ENCODE peak calls at places on chromosomes 13 and 19, in four cellular contexts. One of them, this sample, is unnamed.

GRCh38 chr19:12774588-12775555 is at the start of gene HOOK2:
- DNase-seq in cardiac fibroblast: no peak
- DNase-seq in kidney: peak
- DNase-seq in transverse colon: peak
- DNase-seq in this sample: no peak

GRCh38 chr13:33757713-33758112 is 60.2 kb upstream of the RFC3 start:
- DNase-seq in cardiac fibroblast: no peak
- DNase-seq in kidney: no peak
- DNase-seq in transverse colon: no peak
- DNase-seq in this sample: no peak

GRCh38 chr13:36098080-36098479 is 33.1 kb downstream of the DCLK1 start:
- DNase-seq in cardiac fibroblast: no peak
- DNase-seq in kidney: no peak
- DNase-seq in transverse colon: no peak
- DNase-seq in this sample: no peak

GRCh38 chr19:47447470-47448359 is 24.0 kb downstream of the SLC8A2 start:
- DNase-seq in cardiac fibroblast: peak
- DNase-seq in kidney: peak
- DNase-seq in transverse colon: peak
- DNase-seq in this sample: no peak

GRCh38 chr13:87999141-87999765 is 328.1 kb downstream of the SLITRK5 start:
- DNase-seq in cardiac fibroblast: peak
- DNase-seq in kidney: no peak
- DNase-seq in transverse colon: no peak
- DNase-seq in this sample: peak

GRCh38 chr19:9306443-9306842 is 3.2 kb downstream of the ZNF699 start:
- DNase-seq in cardiac fibroblast: peak
- DNase-seq in kidney: no peak
- DNase-seq in transverse colon: no peak
- DNase-seq in this sample: peak

GRCh38 chr19:57934820-57935665 is at the start of gene ZNF418:
- DNase-seq in cardiac fibroblast: peak
- DNase-seq in kidney: peak
- DNase-seq in transverse colon: peak
- DNase-seq in this sample: peak

GRCh38 chr19:46225558-46226004 is 4.0 kb upstream of the IGFL1 start:
- DNase-seq in cardiac fibroblast: peak
- DNase-seq in kidney: no peak
- DNase-seq in transverse colon: no peak
- DNase-seq in this sample: peak

GRCh38 chr13:91154553-91154952 is 192.9 kb upstream of the MIR17HG start:
- DNase-seq in cardiac fibroblast: no peak
- DNase-seq in kidney: no peak
- DNase-seq in transverse colon: no peak
- DNase-seq in this sample: no peak

GRCh38 chr19:36421749-36422481 is 3.5 kb upstream of the ZFP82 start:
- DNase-seq in cardiac fibroblast: no peak
- DNase-seq in kidney: no peak
- DNase-seq in transverse colon: no peak
- DNase-seq in this sample: no peak

GRCh38 chr13:104043184-104043583 is 977.0 kb upstream of the SLC10A2 start:
- DNase-seq in cardiac fibroblast: no peak
- DNase-seq in kidney: no peak
- DNase-seq in transverse colon: no peak
- DNase-seq in this sample: no peak

GRCh38 chr13:95304446-95304845 is 3.2 kb upstream of the ABCC4 start:
- DNase-seq in cardiac fibroblast: no peak
- DNase-seq in kidney: no peak
- DNase-seq in transverse colon: no peak
- DNase-seq in this sample: no peak

GRCh38 chr13:51922771-51923480 is 61.2 kb downstream of the CCDC70 start:
- DNase-seq in cardiac fibroblast: no peak
- DNase-seq in kidney: no peak
- DNase-seq in transverse colon: no peak
- DNase-seq in this sample: no peak

GRCh38 chr13:42561752-42562467 is 12.0 kb upstream of the TNFSF11 start:
- DNase-seq in cardiac fibroblast: no peak
- DNase-seq in kidney: no peak
- DNase-seq in transverse colon: no peak
- DNase-seq in this sample: no peak

GRCh38 chr19:47369923-47370625 is 21.0 kb downstream of the DHX34 start:
- DNase-seq in cardiac fibroblast: peak
- DNase-seq in kidney: no peak
- DNase-seq in transverse colon: no peak
- DNase-seq in this sample: no peak

GRCh38 chr19:56294557-56294956 is 20.1 kb downstream of the ZSCAN5A start:
- DNase-seq in cardiac fibroblast: no peak
- DNase-seq in kidney: no peak
- DNase-seq in transverse colon: no peak
- DNase-seq in this sample: no peak

GRCh38 chr13:112933649-112934048 is 35.4 kb upstream of the MCF2L start:
- DNase-seq in cardiac fibroblast: no peak
- DNase-seq in kidney: no peak
- DNase-seq in transverse colon: no peak
- DNase-seq in this sample: no peak

GRCh38 chr19:890831-891230 is 2.2 kb downstream of the MED16 start:
- DNase-seq in cardiac fibroblast: no peak
- DNase-seq in kidney: peak
- DNase-seq in transverse colon: no peak
- DNase-seq in this sample: no peak

GRCh38 chr13:45820106-45820838 is 31.3 kb downstream of the SIAH3 start:
- DNase-seq in cardiac fibroblast: no peak
- DNase-seq in kidney: no peak
- DNase-seq in transverse colon: no peak
- DNase-seq in this sample: no peak

GRCh38 chr19:40005670-40006272 is 8.9 kb downstream of the ZNF546 start:
- DNase-seq in cardiac fibroblast: no peak
- DNase-seq in kidney: no peak
- DNase-seq in transverse colon: no peak
- DNase-seq in this sample: no peak

GRCh38 chr13:18628428-18628827 is 553.2 kb downstream of the TUBA3C start:
- DNase-seq in cardiac fibroblast: no peak
- DNase-seq in kidney: no peak
- DNase-seq in transverse colon: no peak
- DNase-seq in this sample: no peak

GRCh38 chr19:14565298-14565679 is 6.6 kb downstream of the NDUFB7 start:
- DNase-seq in cardiac fibroblast: no peak
- DNase-seq in kidney: no peak
- DNase-seq in transverse colon: no peak
- DNase-seq in this sample: no peak

GRCh38 chr13:44312131-44312530 is 61.5 kb upstream of the SERP2 start:
- DNase-seq in cardiac fibroblast: no peak
- DNase-seq in kidney: no peak
- DNase-seq in transverse colon: no peak
- DNase-seq in this sample: no peak

GRCh38 chr13:44311011-44311481 is 62.6 kb upstream of the SERP2 start:
- DNase-seq in cardiac fibroblast: peak
- DNase-seq in kidney: no peak
- DNase-seq in transverse colon: no peak
- DNase-seq in this sample: no peak

GRCh38 chr13:44309771-44310767 is 63.6 kb upstream of the SERP2 start:
- DNase-seq in cardiac fibroblast: peak
- DNase-seq in kidney: no peak
- DNase-seq in transverse colon: peak
- DNase-seq in this sample: no peak

GRCh38 chr13:44313674-44314073 is 60.0 kb upstream of the SERP2 start:
- DNase-seq in cardiac fibroblast: peak
- DNase-seq in kidney: no peak
- DNase-seq in transverse colon: no peak
- DNase-seq in this sample: no peak

DNA sequence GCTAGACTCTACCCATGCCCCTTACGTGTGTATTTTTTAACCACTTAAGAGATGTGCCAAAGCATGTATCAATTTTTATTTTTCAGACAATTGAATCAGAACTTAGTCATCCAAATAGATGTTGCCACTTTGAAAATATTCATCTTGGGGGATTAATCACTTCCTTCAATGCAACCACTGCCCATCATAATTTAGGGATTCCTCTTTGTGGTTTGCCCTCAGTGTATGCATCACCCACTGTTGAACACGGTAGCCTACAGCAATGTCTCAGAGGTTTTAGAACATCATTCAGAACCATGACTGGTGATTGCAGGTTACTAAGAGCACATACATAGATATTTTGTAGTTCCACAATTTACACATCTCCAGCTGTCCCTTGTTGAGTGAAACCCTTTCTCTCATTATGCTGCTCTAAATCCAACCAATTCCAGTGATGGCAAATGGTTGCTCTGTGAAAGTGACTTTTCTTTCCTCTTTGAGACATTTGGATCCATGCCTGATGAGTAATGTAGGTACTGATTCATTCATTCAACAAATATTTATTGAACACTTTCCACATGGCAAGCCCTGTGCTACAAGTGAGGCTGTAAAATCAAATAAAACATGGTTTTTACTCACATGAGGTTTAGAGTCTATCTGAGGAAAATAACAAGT is 60.6 kb upstream of the SERP2 start:
- DNase-seq in cardiac fibroblast: peak
- DNase-seq in kidney: no peak
- DNase-seq in transverse colon: no peak
- DNase-seq in this sample: peak
- H3K4me3 ChIP-seq in cardiac fibroblast: no peak
- H3K4me3 ChIP-seq in kidney: no peak
- H3K4me3 ChIP-seq in transverse colon: no peak
- H3K4me3 ChIP-seq in this sample: no peak

GRCh38 chr19:18999016-18999758 is 34.1 kb downstream of the SUGP2 start:
- DNase-seq in cardiac fibroblast: peak
- DNase-seq in kidney: no peak
- DNase-seq in transverse colon: no peak
- DNase-seq in this sample: peak

GRCh38 chr19:18996351-18996750 is 37.0 kb downstream of the SUGP2 start:
- DNase-seq in cardiac fibroblast: no peak
- DNase-seq in kidney: no peak
- DNase-seq in transverse colon: no peak
- DNase-seq in this sample: no peak

GRCh38 chr19:18996796-18997394 is 36.4 kb downstream of the SUGP2 start:
- DNase-seq in cardiac fibroblast: no peak
- DNase-seq in kidney: no peak
- DNase-seq in transverse colon: no peak
- DNase-seq in this sample: no peak

GRCh38 chr19:18998276-18998675 is 35.0 kb downstream of the SUGP2 start:
- DNase-seq in cardiac fibroblast: no peak
- DNase-seq in kidney: no peak
- DNase-seq in transverse colon: no peak
- DNase-seq in this sample: no peak

GRCh38 chr19:18999896-19000620 is 33.3 kb downstream of the SUGP2 start:
- DNase-seq in cardiac fibroblast: peak
- DNase-seq in kidney: no peak
- DNase-seq in transverse colon: no peak
- DNase-seq in this sample: no peak
- TF ChIP-seq CTCF in cardiac fibroblast: peak
- TF ChIP-seq CTCF in kidney: peak
- TF ChIP-seq CTCF in transverse colon: no peak
- TF ChIP-seq CTCF in this sample: peak

DNA sequence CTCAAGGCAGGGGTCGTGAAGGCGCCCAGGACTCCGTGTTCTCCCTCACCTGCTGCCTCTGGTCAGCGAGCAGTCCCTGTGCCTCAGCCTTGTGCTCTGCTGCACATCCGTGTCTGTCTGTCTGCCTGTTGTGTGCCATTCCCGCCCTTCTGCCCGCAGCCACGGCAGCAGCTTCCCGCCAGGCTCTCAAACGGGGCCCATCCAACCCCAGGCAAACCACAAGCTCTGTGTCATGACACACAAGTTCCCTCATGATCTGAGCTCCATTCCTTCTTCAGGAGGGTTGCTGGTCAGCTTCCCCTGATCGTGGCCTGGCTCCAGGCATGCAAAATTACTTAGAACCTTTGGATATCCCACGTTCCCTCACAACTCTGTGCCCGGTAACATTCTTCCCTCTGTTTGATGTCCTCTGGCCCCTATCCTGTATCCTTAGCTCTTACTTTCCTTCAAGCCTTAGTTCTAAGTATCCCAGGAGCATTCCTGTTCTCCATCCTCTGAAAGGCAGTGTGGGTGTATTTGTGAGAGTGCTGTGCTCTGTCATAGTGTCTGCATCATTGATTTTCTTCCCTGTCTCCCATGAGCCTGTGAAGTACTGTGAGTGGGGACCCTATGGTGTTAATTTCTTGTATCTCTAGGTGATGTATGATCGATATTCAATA is 3.2 kb downstream of the GPR183 start:
- DNase-seq in cardiac fibroblast: no peak
- DNase-seq in kidney: no peak
- DNase-seq in transverse colon: peak
- DNase-seq in this sample: no peak
- H3K4me3 ChIP-seq in cardiac fibroblast: no peak
- H3K4me3 ChIP-seq in kidney: no peak
- H3K4me3 ChIP-seq in transverse colon: no peak
- H3K4me3 ChIP-seq in this sample: no peak

GRCh38 chr19:11256189-11256588 is 6.1 kb downstream of the DOCK6 start:
- DNase-seq in cardiac fibroblast: peak
- DNase-seq in kidney: peak
- DNase-seq in transverse colon: no peak
- DNase-seq in this sample: no peak

GRCh38 chr19:11251650-11252314 is 10.5 kb downstream of the DOCK6 start:
- DNase-seq in cardiac fibroblast: no peak
- DNase-seq in kidney: no peak
- DNase-seq in transverse colon: no peak
- DNase-seq in this sample: no peak

GRCh38 chr19:11257827-11258380 is 4.4 kb downstream of the DOCK6 start:
- DNase-seq in cardiac fibroblast: no peak
- DNase-seq in kidney: no peak
- DNase-seq in transverse colon: no peak
- DNase-seq in this sample: no peak

GRCh38 chr19:11252665-11253355 is 9.5 kb downstream of the DOCK6 start:
- DNase-seq in cardiac fibroblast: no peak
- DNase-seq in kidney: no peak
- DNase-seq in transverse colon: no peak
- DNase-seq in this sample: no peak

DNA sequence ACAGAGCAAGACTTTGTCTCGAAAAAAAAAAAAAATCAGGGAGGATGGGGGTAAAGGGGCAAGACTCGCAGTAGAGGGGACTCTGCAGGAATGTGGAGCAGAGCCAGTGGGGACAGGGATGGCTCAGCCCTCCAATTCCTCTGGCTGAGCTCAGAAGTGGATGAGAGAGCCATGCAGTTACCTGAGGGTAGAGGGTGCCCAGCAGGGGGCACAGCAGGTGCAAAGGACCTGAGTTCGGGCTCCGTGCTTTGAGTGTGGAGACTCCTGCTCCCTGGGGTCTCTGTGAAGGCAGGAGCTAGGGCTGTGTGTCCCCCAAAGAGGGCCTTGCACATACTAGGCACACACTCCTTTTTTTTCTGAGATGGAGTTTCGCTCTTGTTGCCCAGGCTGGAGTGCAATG is 7.7 kb downstream of the DOCK6 start:
- DNase-seq in cardiac fibroblast: no peak
- DNase-seq in kidney: no peak
- DNase-seq in transverse colon: no peak
- DNase-seq in this sample: no peak
- TF ChIP-seq CTCF in cardiac fibroblast: no peak
- TF ChIP-seq CTCF in kidney: no peak
- TF ChIP-seq CTCF in transverse colon: peak
- TF ChIP-seq CTCF in this sample: no peak